ENCODE peak calls at places on chromosomes 16 and 17, in five cellular contexts. H is H7; X is cardiac muscle cell; Z is CD8-positive, alpha-beta T cell; R is testis. I is an unnamed sample.

GRCh38 chr16:86882586-86883280 is 304.4 kb downstream of the FOXL1 start:
- DNase-seq in R (peak; percentile 38), H (no peak), X (peak; percentile 58), Z (no peak), I (no peak)

GRCh38 chr16:280005-280421 is 378 bp upstream of the ARHGDIG start:
- DNase-seq in R (no peak), H (peak; percentile 88), Z (no peak), X (peak; percentile 52), I (no peak)

GRCh38 chr17:63675607-63676539 is 24.1 kb downstream of the LIMD2 start:
- DNase-seq in H (no peak), Z (no peak), R (peak; percentile 84), X (peak; percentile 86), I (no peak)

GRCh38 chr17:46977348-46977747 is 1.7 kb downstream of the RPRML start:
- DNase-seq in H (peak; percentile 87), X (peak; percentile 69), R (peak; percentile 48), Z (no peak), I (peak; percentile 76)

GRCh38 chr17:27336217-27336616 is 42.3 kb downstream of the WSB1 start:
- DNase-seq in R (no peak), X (no peak), H (no peak), Z (no peak), I (no peak)

GRCh38 chr16:53085539-53086450 is 31.0 kb downstream of the CHD9 start:
- DNase-seq in Z (no peak), R (no peak), H (no peak), X (no peak), I (no peak)

GRCh38 chr16:57649443-57649751 is 18.7 kb upstream of the ADGRG3 start:
- DNase-seq in X (no peak), Z (no peak), H (no peak), R (no peak), I (no peak)

GRCh38 chr17:17745476-17746455 is 64.5 kb downstream of the RAI1 start:
- DNase-seq in Z (no peak), H (no peak), X (no peak), R (no peak), I (no peak)

GRCh38 chr16:50154369-50154947 is 1.4 kb downstream of the TENT4B start:
- DNase-seq in H (no peak), Z (no peak), R (no peak), X (peak; percentile 37), I (no peak)

GRCh38 chr16:78297066-78297666 is 197.7 kb downstream of the WWOX start:
- DNase-seq in X (no peak), H (no peak), R (no peak), Z (no peak), I (no peak)

GRCh38 chr16:88064011-88064888 is 113.0 kb downstream of the BANP start:
- DNase-seq in X (no peak), R (no peak), Z (no peak), H (peak; percentile 60), I (no peak)

GRCh38 chr16:12771341-12771798 is 32.3 kb downstream of the CPPED1 start:
- DNase-seq in Z (no peak), X (no peak), H (no peak), R (no peak), I (no peak)

GRCh38 chr17:969767-970387 is 9.7 kb downstream of the NXN start:
- DNase-seq in Z (no peak), R (no peak), X (no peak), H (peak; percentile 62), I (no peak)

GRCh38 chr16:54443352-54443751 is 156.8 kb upstream of the IRX3 start:
- DNase-seq in H (no peak), R (no peak), Z (no peak), X (no peak), I (no peak)

GRCh38 chr17:74017461-74017860 is 186.0 kb upstream of the RPL38 start:
- DNase-seq in X (no peak), H (no peak), Z (no peak), R (no peak), I (no peak)

GRCh38 chr17:28944862-28945741 is 6.2 kb downstream of the PHF12 start:
- DNase-seq in R (no peak), X (no peak), H (no peak), Z (no peak), I (no peak)

GRCh38 chr16:68490829-68491575 is 42.7 kb upstream of the SMPD3 start:
- DNase-seq in Z (no peak), R (no peak), X (no peak), H (peak; percentile 65), I (no peak)

GRCh38 chr17:48546924-48547838 is 2.3 kb upstream of the HOXB2 start:
- DNase-seq in H (no peak), R (no peak), X (no peak), Z (no peak), I (no peak)
- H3K4me3 ChIP-seq in H (peak overlapping the region; percentile 4), R (no peak overlapping the region), X (peak overlapping the region; percentile 90), Z (no peak overlapping the region), I (no peak overlapping the region)

GRCh38 chr17:82037889-82038195 is 345 bp upstream of the DCXR start:
- DNase-seq in Z (no peak), H (no peak), R (no peak), X (no peak), I (no peak)
- H3K4me3 ChIP-seq in Z (peak overlapping the region; percentile 73), H (no peak overlapping the region), R (peak overlapping the region; percentile 73), X (no peak overlapping the region), I (no peak overlapping the region)

GRCh38 chr17:8122923-8123694 is 797 bp downstream of the HES7 start:
- DNase-seq in H (peak; percentile 78), X (peak; percentile 38), Z (no peak), R (no peak), I (no peak)

GRCh38 chr17:8125947-8126305 is 2.0 kb upstream of the HES7 start:
- DNase-seq in X (peak; percentile 44), R (no peak), Z (no peak), H (peak; percentile 91), I (no peak)

GRCh38 chr17:8123695-8124349 is at the start of gene HES7:
- DNase-seq in R (no peak), H (peak; percentile 89), X (peak; percentile 50), Z (no peak), I (no peak)

GRCh38 chr17:8125196-8125946 is 1.5 kb upstream of the HES7 start:
- DNase-seq in X (peak; percentile 72), Z (peak; percentile 94), R (peak; percentile 91), H (peak; percentile 90), I (no peak)

DNA sequence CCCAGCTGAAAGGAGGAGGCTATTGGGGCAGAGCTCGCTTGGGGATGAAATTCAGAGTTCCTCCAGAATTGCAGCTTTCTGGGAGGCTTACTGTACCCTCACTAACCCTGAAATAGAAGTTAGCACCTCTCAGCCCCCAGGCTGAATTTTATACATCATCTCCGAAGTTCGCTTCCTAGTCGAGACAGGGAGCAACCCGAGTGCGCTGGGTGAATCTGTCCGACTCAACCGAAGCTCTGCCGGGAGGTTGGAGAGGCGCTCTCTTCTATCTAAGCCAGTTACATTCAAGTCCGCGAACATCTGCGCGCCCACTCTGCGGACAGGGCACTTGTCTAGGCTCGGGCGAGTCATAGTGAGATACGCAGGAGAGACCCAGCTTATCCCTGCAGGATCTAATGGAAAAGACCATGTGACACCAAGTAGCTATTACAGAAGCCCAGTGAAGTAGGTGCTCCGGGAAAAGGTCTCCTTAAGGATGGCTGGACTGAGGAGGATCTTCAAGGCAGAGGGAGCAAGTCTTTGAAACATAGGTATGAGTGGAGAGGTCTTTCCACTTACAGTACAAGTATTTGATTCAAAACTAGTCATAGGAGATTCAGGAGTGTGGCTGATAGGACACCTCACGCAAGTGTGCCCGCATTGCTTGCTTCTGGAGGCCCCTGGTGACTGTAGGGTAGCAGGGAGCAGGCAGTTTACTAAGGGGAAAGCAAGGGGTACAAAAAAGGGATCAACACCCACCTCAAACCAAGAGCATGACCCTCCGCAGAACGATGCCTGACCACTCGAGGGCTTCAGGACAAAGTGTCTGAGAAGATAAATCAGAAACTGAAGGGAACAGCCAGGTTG is 667 bp upstream of the HES7 start:
- DNase-seq in R (no peak), X (peak; percentile 30), H (no peak), Z (no peak), I (no peak)
- H3K4me3 ChIP-seq in R (peak overlapping the region; percentile 69), X (peak overlapping the region; percentile 64), H (peak overlapping the region; percentile 74), Z (peak overlapping the region; percentile 93), I (peak overlapping the region; percentile 73)

DNA sequence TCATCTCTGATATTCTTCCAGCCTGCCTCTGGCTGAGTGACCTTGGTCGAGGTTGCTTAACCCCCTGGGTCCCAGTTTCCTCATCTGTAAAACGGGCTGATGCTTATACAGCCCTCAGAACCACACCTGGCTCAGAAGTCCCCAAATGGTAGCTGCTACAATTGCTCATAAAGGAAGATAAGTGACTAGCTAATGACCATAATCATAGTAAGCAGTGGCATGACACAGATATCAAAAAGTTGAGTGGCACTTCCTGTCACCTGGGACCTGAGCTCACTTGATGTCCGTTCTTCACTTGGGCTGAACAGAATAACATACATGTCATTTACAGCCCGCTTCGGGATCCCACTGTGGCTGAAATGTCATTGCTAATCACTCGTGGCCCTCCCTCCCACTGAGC is 1.8 kb downstream of the MGRN1 start:
- DNase-seq in X (no peak), H (no peak), R (no peak), Z (no peak), I (no peak)
- H3K4me3 ChIP-seq in X (no peak overlapping the region), H (no peak overlapping the region), R (no peak overlapping the region), Z (no peak overlapping the region), I (no peak overlapping the region)

DNA sequence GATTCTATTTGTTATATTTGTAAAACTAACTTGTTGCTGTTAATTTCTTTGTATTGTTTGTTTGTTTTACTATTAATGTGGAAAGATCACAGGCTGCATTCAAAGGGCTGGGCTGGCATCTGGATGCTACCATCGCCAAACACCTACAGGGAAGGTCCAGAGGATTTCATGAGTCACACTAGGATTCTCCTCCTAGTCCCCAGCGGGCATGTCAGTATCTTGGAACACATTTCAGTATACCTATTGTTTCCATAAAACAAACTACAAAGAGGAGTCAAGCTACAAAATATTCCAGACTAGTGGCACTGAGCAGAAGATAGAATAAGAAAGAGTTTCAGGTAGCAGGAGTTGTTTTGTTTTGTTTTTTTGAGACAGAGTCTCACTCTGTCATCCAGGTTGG is 55.3 kb downstream of the NOG start:
- DNase-seq in X (no peak), H (no peak), Z (no peak), R (no peak), I (no peak)
- H3K4me3 ChIP-seq in X (no peak overlapping the region), H (no peak overlapping the region), Z (no peak overlapping the region), R (no peak overlapping the region), I (no peak overlapping the region)

GRCh38 chr16:74275031-74275636 is 21.5 kb upstream of the PSMD7 start:
- DNase-seq in X (peak; percentile 23), R (no peak), H (no peak), Z (no peak), I (no peak)
- H3K4me3 ChIP-seq in X (no peak overlapping the region), R (no peak overlapping the region), H (no peak overlapping the region), Z (no peak overlapping the region), I (no peak overlapping the region)

GRCh38 chr17:77421635-77421982 is 280.8 kb downstream of the SEC14L1 start:
- DNase-seq in H (no peak), X (no peak), Z (no peak), R (no peak), I (no peak)
- H3K4me3 ChIP-seq in H (no peak overlapping the region), X (no peak overlapping the region), Z (peak overlapping the region; percentile 28), R (no peak overlapping the region), I (no peak overlapping the region)

GRCh38 chr16:66269631-66270332 is 96.7 kb upstream of the CDH5 start:
- DNase-seq in Z (no peak), H (peak; percentile 56), X (no peak), R (no peak), I (no peak)
- H3K4me3 ChIP-seq in Z (no peak overlapping the region), H (peak overlapping the region; percentile 51), X (no peak overlapping the region), R (peak overlapping the region; percentile 54), I (peak overlapping the region; percentile 47)